ENCODE peak calls at places on chromosomes 13 and 19, in nine cellular contexts. E is NCI-H1417 treated with DMSO at 0.1 percent for 48 hours, A is substantia nigra, T is NCI-H187, H is activated gamma-delta T cell, F is type B pancreatic cell, O is thoracic aorta, N is fibroblast of mammary gland, S is NCI-H345. L is an unnamed sample.

GRCh38 chr13:97367427-97367826 is 66.5 kb upstream of the RAP2A start:
- DNase-seq in A (no peak), E (no peak), S (no peak), N (peak), T (no peak), H (no peak), F (no peak), O (no peak), L (no peak)

GRCh38 chr13:35781044-35781443 is 304.6 kb upstream of the MAB21L1 start:
- DNase-seq in N (no peak), F (no peak), O (no peak), E (no peak), T (no peak), A (no peak), S (no peak), H (no peak), L (no peak)

GRCh38 chr19:6412111-6412999 is 12.3 kb downstream of the KHSRP start:
- DNase-seq in E (no peak), O (no peak), N (no peak), A (no peak), F (no peak), T (no peak), S (peak), H (no peak), L (peak)

GRCh38 chr19:29878973-29879654 is 62.9 kb upstream of the URI1 start:
- DNase-seq in N (peak), H (no peak), E (no peak), S (peak), O (no peak), A (no peak), T (no peak), F (no peak), L (no peak)

GRCh38 chr13:109665781-109666249 is 120.6 kb downstream of the IRS2 start:
- DNase-seq in F (no peak), N (no peak), A (no peak), T (no peak), H (no peak), O (no peak), S (no peak), E (no peak), L (no peak)

GRCh38 chr19:4511300-4512054 is 6.8 kb downstream of the PLIN4 start:
- DNase-seq in H (no peak), E (no peak), N (no peak), F (no peak), A (no peak), S (no peak), O (no peak), T (no peak), L (no peak)

GRCh38 chr19:47106819-47107200 is 6.8 kb downstream of the ZC3H4 start:
- DNase-seq in N (peak), T (no peak), F (no peak), E (no peak), O (no peak), S (no peak), A (no peak), H (no peak), L (no peak)

GRCh38 chr13:95568131-95568530 is 15.6 kb downstream of the CLDN10 start:
- DNase-seq in S (no peak), E (no peak), H (no peak), N (no peak), A (no peak), T (no peak), F (no peak), O (no peak), L (no peak)

GRCh38 chr19:47697863-47698609 is 15.2 kb upstream of the EHD2 start:
- DNase-seq in A (peak), O (no peak), F (no peak), S (peak), H (no peak), E (peak), T (peak), N (peak), L (peak)

GRCh38 chr13:59360108-59360507 is 803.6 kb downstream of the DIAPH3 start:
- DNase-seq in S (no peak), O (no peak), T (no peak), A (no peak), F (no peak), N (no peak), E (no peak), H (no peak), L (no peak)

GRCh38 chr19:37975071-37975470 is 68.1 kb downstream of the SIPA1L3 start:
- DNase-seq in T (no peak), F (no peak), N (no peak), H (no peak), E (no peak), A (peak), O (no peak), S (no peak), L (peak)

GRCh38 chr19:34370117-34370516 is 5.1 kb downstream of the GPI start:
- DNase-seq in E (no peak), N (no peak), H (no peak), S (no peak), T (no peak), O (no peak), F (no peak), A (no peak), L (no peak)

GRCh38 chr13:111210488-111210887 is 95.4 kb downstream of the ARHGEF7 start:
- DNase-seq in S (no peak), N (peak), T (no peak), H (no peak), F (no peak), E (no peak), O (no peak), A (peak), L (peak)

GRCh38 chr19:10270180-10270615 is 722 bp upstream of the ICAM1 start:
- DNase-seq in T (no peak), N (no peak), O (no peak), S (no peak), E (no peak), F (no peak), A (peak), H (peak), L (peak)

GRCh38 chr13:99797716-99798115 is 173.9 kb downstream of the ZIC5 start:
- DNase-seq in H (no peak), E (no peak), T (no peak), N (no peak), A (no peak), O (no peak), F (no peak), S (no peak), L (no peak)

GRCh38 chr19:14300281-14300680 is 81.0 kb upstream of the ADGRE5 start:
- DNase-seq in E (no peak), S (no peak), H (no peak), N (no peak), A (no peak), O (no peak), F (no peak), T (no peak), L (no peak)

GRCh38 chr19:48737360-48737998 is 2.9 kb downstream of the RASIP1 start:
- DNase-seq in F (no peak), H (no peak), E (no peak), N (no peak), A (no peak), T (peak), O (no peak), S (peak), L (no peak)

GRCh38 chr19:10809693-10810285 is 26.2 kb downstream of the TMED1 start:
- DNase-seq in A (no peak), T (no peak), S (no peak), O (no peak), N (no peak), H (no peak), F (no peak), E (no peak), L (no peak)

GRCh38 chr19:3075605-3076431 is 13.5 kb upstream of the TLE5 start:
- DNase-seq in A (peak), N (no peak), S (peak), E (peak), H (peak), F (no peak), T (peak), O (no peak), L (peak)

GRCh38 chr19:18152444-18152816 is 533 bp upstream of the PIK3R2 start:
- DNase-seq in T (peak), H (peak), S (peak), E (peak), O (peak), F (peak), N (peak), A (peak), L (peak)

GRCh38 chr19:803686-804418 is 6.6 kb downstream of the PTBP1 start:
- DNase-seq in F (no peak), T (no peak), S (no peak), E (no peak), N (no peak), H (no peak), A (no peak), O (no peak), L (peak)

GRCh38 chr19:55131421-55131820 is 14.0 kb upstream of the PPP1R12C start:
- DNase-seq in S (no peak), E (no peak), O (no peak), T (no peak), A (no peak), H (no peak), N (peak), F (no peak), L (no peak)

GRCh38 chr13:49840266-49840665 is 47.8 kb upstream of the KPNA3 start:
- DNase-seq in F (no peak), E (no peak), N (no peak), A (no peak), O (no peak), H (no peak), T (no peak), S (no peak), L (no peak)

L was measured in upper lobe of right lung.